ENCODE peak calls at places on chromosomes 16 and 17, in seven cellular contexts. A is prostate gland, F is HFF-Myc, Z is GM06990, B is progenitor cell of endocrine pancreas, T is T-helper 9 cell, P is kidney tubule cell. Q is an unnamed sample.

GRCh38 chr17:74148901-74149596 is 54.4 kb upstream of the RPL38 start:
- DNase-seq in A (no peak), F (no peak), Z (no peak), B (no peak), T (no peak), P (no peak), Q (no peak)

GRCh38 chr17:36597229-36597628 is 4.2 kb upstream of the MRM1 start:
- DNase-seq in A (no peak), F (no peak), Z (no peak), B (no peak), T (no peak), P (no peak), Q (no peak)

GRCh38 chr16:11224894-11225676 is 30.9 kb downstream of the SOCS1 start:
- DNase-seq in A (no peak), F (no peak), Z (peak), B (no peak), T (peak), P (no peak), Q (no peak)

GRCh38 chr17:41547378-41547841 is 19.3 kb upstream of the KRT19 start:
- DNase-seq in A (no peak), F (no peak), Z (no peak), B (no peak), T (no peak), P (no peak), Q (no peak)

GRCh38 chr17:36089888-36090836 is at the start of gene CCL3:
- DNase-seq in A (no peak), F (no peak), Z (peak), B (no peak), T (no peak), P (peak), Q (no peak)

GRCh38 chr16:53183442-53183841 is 128.7 kb downstream of the CHD9 start:
- DNase-seq in A (no peak), F (no peak), Z (no peak), B (no peak), T (no peak), P (peak), Q (no peak)

GRCh38 chr16:963913-964695 is 6.7 kb downstream of the LMF1 start:
- DNase-seq in A (peak), F (no peak), Z (no peak), B (no peak), T (no peak), P (no peak), Q (no peak)

GRCh38 chr17:74919440-74920305 is 3.4 kb downstream of the USH1G start:
- DNase-seq in A (no peak), F (no peak), Z (no peak), B (no peak), T (no peak), P (no peak), Q (no peak)

GRCh38 chr17:1554751-1555617 is 7.6 kb downstream of the PITPNA start:
- DNase-seq in A (no peak), F (no peak), Z (no peak), B (no peak), T (no peak), P (no peak), Q (no peak)

GRCh38 chr17:57462007-57462579 is 205.8 kb downstream of the MSI2 start:
- DNase-seq in A (no peak), F (no peak), Z (no peak), B (no peak), T (no peak), P (peak), Q (no peak)

GRCh38 chr17:71173963-71174362 is 946.9 kb upstream of the SOX9 start:
- DNase-seq in A (no peak), F (no peak), Z (no peak), B (no peak), T (no peak), P (no peak), Q (no peak)

GRCh38 chr17:46191332-46192210 is 1.7 kb downstream of the KANSL1 start:
- DNase-seq in A (peak), F (no peak), Z (peak), B (no peak), T (no peak), P (peak), Q (no peak)

GRCh38 chr16:53642094-53642493 is 61.6 kb downstream of the RPGRIP1L start:
- DNase-seq in A (no peak), F (peak), Z (no peak), B (no peak), T (no peak), P (no peak), Q (peak)

Q was measured in lung.